ENCODE peak calls at places on chromosomes 3 and 15, in five cellular contexts. Z, C, I, E and B are unnamed samples.

GRCh38 chr3:196662033-196662432 is 22.5 kb downstream of the NRROS start:
- DNase-seq in Z (no peak), C (no peak), I (no peak), E (no peak), B (no peak)

GRCh38 chr15:90075420-90076289 is 26.6 kb downstream of the IDH2 start:
- DNase-seq in Z (no peak), C (peak), I (no peak), E (no peak), B (peak)

GRCh38 chr3:38649500-38650247 is at the start of gene SCN5A:
- DNase-seq in Z (peak), C (peak), I (no peak), E (peak), B (no peak)

GRCh38 chr3:43001094-43001553 is 22.0 kb downstream of the GASK1A start:
- DNase-seq in Z (no peak), C (no peak), I (no peak), E (no peak), B (no peak)

GRCh38 chr15:37425541-37425940 is 325.2 kb upstream of the MEIS2 start:
- DNase-seq in Z (no peak), C (no peak), I (no peak), E (no peak), B (no peak)

GRCh38 chr3:126512026-126512425 is 5.5 kb downstream of the UROC1 start:
- DNase-seq in Z (no peak), C (no peak), I (no peak), E (no peak), B (no peak)

GRCh38 chr15:57461541-57461940 is 85.2 kb downstream of the CGNL1 start:
- DNase-seq in Z (no peak), C (no peak), I (no peak), E (no peak), B (no peak)

GRCh38 chr3:67386446-67386845 is 268.0 kb downstream of the SUCLG2 start:
- DNase-seq in Z (no peak), C (no peak), I (no peak), E (no peak), B (no peak)

GRCh38 chr3:23198801-23199200 is 4.3 kb upstream of the UBE2E2 start:
- DNase-seq in Z (no peak), C (no peak), I (no peak), E (no peak), B (no peak)

GRCh38 chr3:13492976-13493866 is 13.1 kb downstream of the HDAC11 start:
- DNase-seq in Z (no peak), C (no peak), I (no peak), E (no peak), B (no peak)

GRCh38 chr15:34049096-34049495 is 10.1 kb upstream of the AVEN start:
- DNase-seq in Z (no peak), C (no peak), I (no peak), E (no peak), B (no peak)

GRCh38 chr3:178646205-178646604 is 110.0 kb downstream of the KCNMB2 start:
- DNase-seq in Z (peak), C (no peak), I (no peak), E (no peak), B (no peak)

GRCh38 chr3:126781889-126782491 is 78.0 kb downstream of the CHCHD6 start:
- DNase-seq in Z (peak), C (no peak), I (no peak), E (no peak), B (no peak)

GRCh38 chr3:126954141-126954845 is 28.6 kb upstream of the PLXNA1 start:
- DNase-seq in Z (no peak), C (no peak), I (no peak), E (no peak), B (no peak)

DNA sequence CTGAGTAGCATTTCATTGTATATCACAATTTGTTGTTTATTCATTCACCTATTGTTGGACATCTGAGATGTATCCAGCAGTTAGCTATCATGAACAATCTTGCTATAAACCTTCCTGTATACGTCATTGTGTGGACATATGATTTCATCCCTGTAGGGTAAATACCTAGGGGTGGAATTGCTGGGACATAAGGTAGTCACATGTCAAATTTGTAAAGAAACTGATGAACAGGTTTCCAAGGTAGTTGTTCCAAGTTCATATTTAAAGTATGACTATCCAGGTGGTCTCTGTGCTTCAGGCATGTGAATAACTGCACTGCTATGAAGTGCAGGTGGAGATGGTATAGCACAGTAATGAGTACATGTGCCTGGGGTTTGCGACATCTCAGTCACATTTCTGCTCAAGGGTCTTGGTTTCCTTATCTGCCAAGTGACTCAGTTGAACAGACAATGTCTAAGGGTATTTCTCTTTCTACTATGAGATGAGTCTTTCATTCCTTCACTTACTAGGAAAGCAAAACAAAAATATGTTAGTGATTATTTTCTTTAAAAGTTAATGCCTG is 229.0 kb upstream of the HES1 start:
- DNase-seq in Z (no peak), C (no peak), I (no peak), E (no peak), B (no peak)
- H2AFZ ChIP-seq in Z (no peak), C (no peak), I (no peak), E (peak), B (no peak)

DNA sequence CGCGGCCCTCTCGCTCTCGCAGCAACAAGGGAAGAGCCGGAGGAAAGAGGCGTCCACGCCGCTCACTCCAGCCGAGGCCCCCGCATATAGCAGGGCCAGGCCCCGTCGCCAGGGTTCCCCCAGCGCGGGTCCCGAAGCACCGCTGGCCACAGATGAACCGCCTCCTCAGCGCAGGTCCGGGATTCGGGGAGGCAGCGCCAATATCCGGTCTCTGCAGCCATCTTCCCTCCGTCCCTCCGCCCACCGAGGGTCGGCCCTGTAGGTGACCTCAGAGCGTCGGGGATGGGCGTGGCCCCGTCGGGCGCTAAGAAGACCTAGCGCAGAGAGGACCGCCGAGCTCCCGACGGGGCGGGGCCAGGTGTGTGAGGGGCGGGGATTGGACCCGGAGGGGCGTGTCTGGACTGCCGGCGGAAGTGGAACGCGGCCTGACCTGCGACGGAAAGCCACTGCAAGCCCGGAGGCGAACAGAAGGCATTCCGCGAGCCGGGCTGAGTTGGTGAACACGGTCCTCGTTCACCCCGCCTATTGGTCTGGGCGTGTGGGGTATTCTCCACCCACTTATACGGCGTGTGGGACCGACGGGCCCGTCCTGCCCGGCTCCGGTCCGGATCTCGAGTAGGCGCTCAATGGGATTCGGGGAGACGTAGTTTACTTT is 26.8 kb upstream of the MTHFS start:
- DNase-seq in Z (peak), C (peak), I (peak), E (peak), B (peak)
- TF ChIP-seq POLR2AphosphoS5 in Z (peak), C (peak), I (peak), E (peak), B (peak)

GRCh38 chr3:14906355-14906960 is 40.9 kb upstream of the NR2C2 start:
- DNase-seq in Z (no peak), C (no peak), I (no peak), E (no peak), B (no peak)
- H2AFZ ChIP-seq in Z (no peak), C (no peak), I (no peak), E (no peak), B (no peak)

DNA sequence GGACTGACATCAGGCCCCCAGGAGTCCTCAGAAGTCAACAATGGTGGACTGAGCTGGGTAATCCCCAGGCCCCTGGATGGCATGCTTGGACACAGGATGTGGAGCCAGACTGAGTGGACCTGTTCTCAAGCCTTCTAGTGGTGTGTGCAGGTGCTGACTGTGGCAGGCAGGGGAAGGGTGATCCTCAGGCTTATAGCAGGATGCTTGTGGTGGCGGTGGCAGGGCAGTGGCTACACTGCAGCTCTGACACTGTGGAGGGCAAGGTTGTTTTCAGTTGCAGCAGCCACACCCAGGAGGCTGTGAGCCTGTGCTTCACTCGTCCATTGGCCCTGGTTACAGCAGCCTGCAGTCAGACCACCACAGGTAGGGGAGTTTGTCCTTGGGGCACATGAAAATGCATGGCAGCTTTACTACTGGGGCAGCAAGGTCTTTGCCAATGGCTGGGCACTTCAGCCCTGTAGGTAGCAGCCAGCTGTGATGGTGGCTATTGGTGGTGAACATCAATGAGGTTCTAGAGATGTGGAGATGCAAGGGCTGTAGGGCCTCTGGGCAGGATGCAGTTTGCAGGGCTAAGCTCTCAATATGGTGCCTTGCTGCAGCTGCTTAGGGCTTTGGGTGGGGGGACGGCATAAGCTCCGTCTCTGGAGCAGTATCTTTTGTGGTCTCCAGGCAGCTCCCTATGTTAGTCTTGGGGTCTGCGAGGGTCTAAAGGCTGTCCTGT is 17.5 kb upstream of the MYO5A start:
- DNase-seq in Z (no peak), C (peak), I (no peak), E (no peak), B (no peak)
- TF ChIP-seq POLR2AphosphoS5 in Z (no peak), C (peak), I (peak), E (no peak), B (peak)

GRCh38 chr3:123294296-123294938 is 92.7 kb downstream of the SEC22A start:
- DNase-seq in Z (no peak), C (no peak), I (no peak), E (no peak), B (no peak)
- H2AFZ ChIP-seq in Z (no peak), C (no peak), I (no peak), E (no peak), B (no peak)

DNA sequence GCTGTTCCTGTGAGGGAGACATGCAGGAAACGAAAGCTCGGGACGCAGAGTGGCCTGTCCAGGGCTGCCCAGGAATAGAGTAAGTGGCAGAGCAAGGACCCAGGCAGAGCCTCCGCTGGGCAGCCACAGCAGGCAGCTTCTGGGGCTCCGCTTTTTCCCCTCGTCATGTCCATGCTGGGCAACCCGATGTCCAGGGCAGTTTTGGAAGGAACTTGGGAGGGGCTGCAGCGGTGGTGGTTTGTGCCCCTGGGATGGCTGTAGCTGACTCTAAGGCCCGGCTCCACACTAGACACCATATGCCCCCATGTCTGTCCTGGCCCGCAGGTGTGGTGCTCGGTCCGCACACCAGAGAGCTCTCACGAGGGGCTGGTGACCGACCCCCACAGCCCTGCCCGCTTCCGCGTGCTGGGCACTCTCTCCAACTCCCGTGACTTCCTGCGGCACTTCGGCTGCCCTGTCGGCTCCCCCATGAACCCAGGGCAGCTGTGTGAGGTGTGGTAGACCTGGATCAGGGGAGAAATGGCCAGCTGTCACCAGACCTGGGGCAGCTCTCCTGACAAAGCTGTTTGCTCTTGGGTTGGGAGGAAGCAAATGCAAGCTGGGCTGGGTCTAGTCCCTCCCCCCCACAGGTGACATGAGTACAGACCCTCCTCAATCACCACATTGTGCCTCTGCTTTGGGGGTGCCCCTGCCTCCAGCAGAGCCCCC is 7.1 kb upstream of the PSMD2 start:
- DNase-seq in Z (no peak), C (no peak), I (no peak), E (no peak), B (no peak)
- TF ChIP-seq POLR2AphosphoS5 in Z (no peak), C (no peak), I (no peak), E (no peak), B (no peak)

DNA sequence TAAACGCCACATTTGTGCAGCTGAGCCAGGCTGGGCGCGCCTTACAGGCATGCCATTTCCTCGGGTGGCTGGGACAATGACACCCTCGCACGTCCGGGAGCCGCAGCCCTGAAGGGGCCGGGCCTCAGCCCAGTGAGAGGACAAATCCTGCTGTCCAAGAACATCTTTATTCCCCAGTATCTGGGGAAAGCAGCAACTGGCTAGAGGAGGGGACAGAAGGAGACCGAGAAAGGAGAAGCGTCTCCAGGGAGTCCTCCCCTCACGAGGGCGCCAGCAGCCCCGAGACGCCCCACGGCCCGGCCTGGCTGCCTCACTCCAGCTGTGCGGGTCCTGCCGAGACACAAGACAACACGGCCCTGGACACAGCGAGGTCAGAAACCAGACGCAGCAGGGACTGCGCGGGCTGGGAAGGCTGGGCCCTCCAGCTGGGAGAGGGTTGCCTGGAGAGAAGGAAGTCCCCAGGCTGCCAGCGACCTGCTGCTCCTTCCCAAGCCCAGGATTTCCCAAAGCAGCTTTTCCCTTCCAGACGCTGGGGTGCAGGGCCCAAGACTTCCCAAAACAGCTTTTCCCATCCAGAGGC is 130.2 kb downstream of the CHSY1 start:
- DNase-seq in Z (peak), C (peak), I (no peak), E (peak), B (no peak)
- H2AFZ ChIP-seq in Z (peak), C (peak), I (peak), E (peak), B (no peak)